ENCODE peak calls at places on chromosomes 11 and 22, in four cellular contexts. O is CD8-positive, alpha-beta T cell; M is HFF-Myc; A is mesothelial cell of epicardium. U is an unnamed sample.

GRCh38 chr22:39634530-39635399 is 64.2 kb downstream of the CACNA1I start:
- DNase-seq in O (no peak), A (peak), M (peak), U (no peak)

GRCh38 chr11:100830978-100831732 is 144.1 kb downstream of the ARHGAP42 start:
- DNase-seq in O (no peak), A (no peak), M (peak), U (no peak)

GRCh38 chr11:26028294-26028954 is 303.5 kb upstream of the ANO3 start:
- DNase-seq in A (no peak), O (no peak), M (peak), U (no peak)

GRCh38 chr11:107496011-107496410 is 38.4 kb upstream of the CWF19L2 start:
- DNase-seq in O (no peak), M (peak), A (no peak), U (no peak)

GRCh38 chr11:82675838-82676237 is 57.8 kb downstream of the FAM181B start:
- DNase-seq in O (no peak), M (no peak), A (no peak), U (no peak)

GRCh38 chr11:119335655-119336543 is 1.6 kb downstream of the RNF26 start:
- DNase-seq in O (no peak), M (no peak), A (no peak), U (no peak)

GRCh38 chr11:100706179-100706578 is 19.1 kb downstream of the ARHGAP42 start:
- DNase-seq in A (no peak), M (no peak), O (no peak), U (no peak)

GRCh38 chr11:30326911-30327310 is 4.0 kb downstream of the ARL14EP start:
- DNase-seq in M (no peak), A (no peak), O (no peak), U (no peak)

GRCh38 chr11:7605544-7605943 is 67.8 kb downstream of the CYB5R2 start:
- DNase-seq in A (no peak), M (no peak), O (no peak), U (no peak)

GRCh38 chr11:68693484-68693882 is 9.1 kb downstream of the GAL start:
- DNase-seq in O (no peak), M (no peak), A (no peak), U (no peak)

GRCh38 chr11:29656557-29656956 is 360.3 kb downstream of the KCNA4 start:
- DNase-seq in A (no peak), M (no peak), O (no peak), U (no peak)

GRCh38 chr22:46462726-46463371 is 74.6 kb downstream of the CELSR1 start:
- DNase-seq in A (no peak), O (no peak), M (peak), U (no peak)

GRCh38 chr11:77634724-77635123 is 2.9 kb downstream of the CLNS1A start:
- DNase-seq in A (no peak), O (no peak), M (no peak), U (no peak)

GRCh38 chr11:46346886-46347636 is at the start of gene DGKZ:
- DNase-seq in A (peak), M (no peak), O (peak), U (peak)
- TF ChIP-seq CTCF in A (peak), M (peak), O (peak), U (peak)

GRCh38 chr11:64641596-64642417 is 50.8 kb downstream of the SLC22A12 start:
- DNase-seq in A (no peak), O (no peak), M (no peak), U (no peak)

GRCh38 chr11:64639885-64640284 is 48.9 kb downstream of the SLC22A12 start:
- DNase-seq in A (no peak), O (no peak), M (no peak), U (no peak)

GRCh38 chr11:64637346-64638016 is 46.5 kb downstream of the SLC22A12 start:
- DNase-seq in A (no peak), M (no peak), O (no peak), U (no peak)

GRCh38 chr11:64638829-64639228 is 47.8 kb downstream of the SLC22A12 start:
- DNase-seq in M (no peak), A (no peak), O (no peak), U (no peak)

GRCh38 chr11:64638017-64638664 is 47.1 kb downstream of the SLC22A12 start:
- DNase-seq in A (peak), M (no peak), O (no peak), U (peak)
- TF ChIP-seq CTCF in A (no peak), M (no peak), O (no peak), U (no peak)

GRCh38 chr11:66542362-66542761 is 3.5 kb downstream of the ZDHHC24 start:
- DNase-seq in M (no peak), O (no peak), A (no peak), U (no peak)

GRCh38 chr11:66545701-66546367 is at the start of gene ZDHHC24:
- DNase-seq in A (peak), O (peak), M (peak), U (peak)

GRCh38 chr11:66541892-66542291 is 4.0 kb downstream of the ZDHHC24 start:
- DNase-seq in M (no peak), O (no peak), A (no peak), U (no peak)

GRCh38 chr11:66546368-66546965 is at the start of gene ACTN3:
- DNase-seq in M (peak), A (no peak), O (no peak), U (no peak)

DNA sequence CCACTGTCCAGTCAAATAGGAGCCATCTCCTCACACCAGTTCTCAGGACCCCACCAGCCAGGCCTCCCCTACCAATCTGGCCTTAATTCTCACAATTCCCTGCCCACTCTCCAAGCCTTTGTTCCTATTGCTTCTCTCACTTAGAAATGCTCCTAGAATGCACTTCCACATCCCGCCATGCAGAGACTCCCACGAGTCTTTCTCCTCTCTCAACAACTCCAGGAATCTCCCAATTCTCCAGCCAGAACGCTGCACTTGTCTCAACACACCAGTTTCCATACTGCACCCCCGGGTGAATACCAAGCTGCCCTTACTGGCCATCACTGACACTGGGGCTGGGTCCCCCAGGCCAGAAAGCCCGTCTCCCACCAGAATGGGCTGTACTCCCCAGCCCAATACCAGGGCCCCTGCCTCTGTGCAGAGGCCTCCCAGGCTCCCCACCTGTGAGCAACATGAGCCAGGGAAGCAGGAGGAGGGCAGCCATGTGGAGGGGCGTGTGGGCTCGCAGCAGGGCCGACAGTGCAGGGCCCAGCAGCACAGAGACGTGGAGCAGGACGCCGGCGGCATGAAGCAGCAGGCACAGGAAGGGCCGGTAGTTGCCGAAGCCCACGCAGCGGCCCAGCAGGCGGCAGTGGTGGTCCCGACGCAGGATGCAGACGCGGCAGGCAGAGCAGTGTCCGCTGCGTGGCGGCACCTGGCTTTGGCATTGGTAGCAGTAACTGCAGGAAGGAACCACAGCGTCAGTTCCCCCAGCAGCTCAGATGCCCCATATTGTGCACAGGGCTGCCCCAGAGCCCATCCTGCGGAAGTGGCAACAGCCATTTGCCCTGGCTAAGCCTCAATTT is 2.4 kb downstream of the ZDHHC24 start:
- DNase-seq in O (peak), A (no peak), M (peak), U (peak)
- TF ChIP-seq CTCF in O (peak), A (no peak), M (peak), U (peak)

GRCh38 chr11:86589856-86590589 is 82.4 kb downstream of the ME3 start:
- DNase-seq in M (no peak), A (no peak), O (no peak), U (no peak)

GRCh38 chr11:86593833-86594232 is 78.6 kb downstream of the ME3 start:
- DNase-seq in M (no peak), O (no peak), A (no peak), U (no peak)

GRCh38 chr11:86591631-86592030 is 80.8 kb downstream of the ME3 start:
- DNase-seq in M (no peak), A (no peak), O (no peak), U (no peak)

GRCh38 chr11:86592659-86593451 is 79.6 kb downstream of the ME3 start:
- DNase-seq in A (no peak), M (peak), O (peak), U (no peak)

GRCh38 chr11:86592047-86592564 is 80.3 kb downstream of the ME3 start:
- DNase-seq in M (no peak), O (no peak), A (no peak), U (no peak)
- TF ChIP-seq CTCF in M (no peak), O (no peak), A (no peak), U (no peak)

GRCh38 chr22:44365196-44365802 is 52.5 kb upstream of the SHISAL1 start:
- DNase-seq in M (no peak), O (no peak), A (no peak), U (no peak)
- TF ChIP-seq CTCF in M (no peak), O (no peak), A (no peak), U (no peak)

GRCh38 chr11:123587559-123587958 is 66.9 kb downstream of the SCN3B start:
- DNase-seq in M (no peak), A (no peak), O (no peak), U (no peak)
- TF ChIP-seq CTCF in M (no peak), A (no peak), O (no peak), U (no peak)

GRCh38 chr11:34773826-34774225 is 142.4 kb downstream of the APIP start:
- DNase-seq in O (no peak), A (no peak), M (no peak), U (no peak)

GRCh38 chr11:34774604-34775003 is 141.6 kb downstream of the APIP start:
- DNase-seq in O (no peak), M (no peak), A (no peak), U (no peak)

GRCh38 chr11:34769224-34769623 is 147.0 kb downstream of the APIP start:
- DNase-seq in O (no peak), M (no peak), A (no peak), U (no peak)

GRCh38 chr11:34773211-34773610 is 143.0 kb downstream of the APIP start:
- DNase-seq in A (no peak), M (no peak), O (no peak), U (no peak)

DNA sequence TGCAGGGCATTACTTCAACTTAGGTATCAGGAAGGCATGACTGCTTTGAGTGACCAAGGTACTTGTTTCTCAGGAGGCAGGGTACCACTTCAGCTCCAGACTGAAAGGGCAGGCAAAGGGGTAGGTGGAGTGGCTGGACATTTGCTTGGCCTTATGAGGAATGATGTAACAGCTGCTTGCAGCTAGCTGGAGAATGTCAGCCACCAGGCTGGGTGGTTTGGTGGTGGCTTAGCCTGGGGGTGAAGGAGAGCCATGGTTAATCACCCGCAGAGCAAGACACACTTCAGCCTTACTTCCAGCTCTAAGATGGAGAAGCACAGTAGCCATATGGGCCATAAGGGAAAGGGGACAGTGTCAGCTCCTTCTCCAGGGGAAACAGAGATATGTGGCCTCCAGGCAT is 146.1 kb downstream of the APIP start:
- DNase-seq in A (no peak), O (no peak), M (no peak), U (no peak)
- TF ChIP-seq CTCF in A (no peak), O (no peak), M (no peak), U (no peak)

DNA sequence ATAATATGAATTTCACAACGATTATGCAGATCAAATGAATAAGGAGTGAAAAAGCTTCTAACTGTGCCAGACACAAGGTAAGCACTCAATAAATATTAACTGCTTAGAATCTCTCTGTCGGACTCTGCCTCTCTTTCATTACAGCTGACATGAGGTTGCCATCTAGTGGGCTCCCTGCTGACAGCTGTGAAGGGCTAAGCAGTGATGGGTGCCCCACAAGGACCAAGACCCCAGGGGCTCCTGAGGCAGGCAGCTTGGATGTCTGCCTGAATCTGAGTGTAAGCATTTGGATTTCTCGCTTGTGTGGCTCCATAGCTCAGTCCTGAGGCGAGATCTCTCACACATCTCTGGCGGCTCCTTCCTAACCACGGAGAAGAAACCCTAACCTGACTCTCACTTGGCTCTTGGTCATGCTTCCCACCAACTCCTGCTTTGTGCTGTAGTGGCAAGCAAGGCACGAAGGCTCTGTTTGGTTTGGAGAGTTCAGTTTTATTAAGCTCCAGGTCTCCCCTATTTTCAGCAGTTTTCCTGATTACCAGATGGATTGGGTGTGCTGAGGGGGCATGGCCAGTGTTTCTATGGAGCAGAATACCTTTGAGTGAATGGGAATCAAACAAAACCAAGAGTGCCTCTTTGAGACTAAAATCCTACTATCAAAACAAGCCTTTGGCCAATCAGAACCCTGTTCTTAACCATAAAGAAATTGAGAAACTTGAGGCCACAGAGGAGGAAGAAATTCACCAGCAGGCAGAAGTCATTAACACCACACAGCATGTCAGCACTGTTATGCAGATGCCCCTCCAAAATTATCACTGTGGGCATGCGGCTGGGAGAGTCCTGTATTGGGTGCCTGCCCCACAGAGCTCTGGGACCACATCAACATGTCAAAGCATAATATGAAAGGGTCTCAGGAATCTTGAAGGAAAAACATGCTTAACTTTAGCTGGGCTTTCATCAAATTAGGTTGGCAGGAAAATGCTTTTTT is 152.8 kb upstream of the NTM start:
- DNase-seq in M (no peak), A (no peak), O (no peak), U (no peak)
- TF ChIP-seq CTCF in M (peak), A (no peak), O (no peak), U (peak)

U was measured in neural crest cell.